ENCODE peak calls at places on chromosomes 13 and 19, in six cellular contexts. M, R, Y, Z, W and E are unnamed samples.

GRCh38 chr13:65310663-65311328 is 1919.3 kb downstream of the PCDH9 start:
- DNase-seq in W (no peak), M (no peak), R (no peak), Z (no peak), Y (no peak), E (no peak)

GRCh38 chr13:31629085-31629785 is 110.1 kb upstream of the RXFP2 start:
- DNase-seq in M (no peak), W (no peak), Z (no peak), Y (no peak), R (peak; percentile 31), E (no peak)

GRCh38 chr13:74683411-74683810 is 549.2 kb upstream of the KLF12 start:
- DNase-seq in Z (no peak), Y (no peak), M (no peak), W (no peak), R (peak; percentile 22), E (no peak)

GRCh38 chr13:51000576-51001260 is 91.1 kb downstream of the RNASEH2B start:
- DNase-seq in R (peak; percentile 59), W (no peak), M (no peak), Z (no peak), Y (no peak), E (peak; percentile 86)

GRCh38 chr13:107678075-107678689 is 537.2 kb downstream of the LIG4 start:
- DNase-seq in R (no peak), Z (no peak), Y (no peak), W (no peak), M (no peak), E (no peak)

GRCh38 chr19:33052352-33052972 is 12.2 kb downstream of the RHPN2 start:
- DNase-seq in Y (peak; percentile 37), W (no peak), Z (no peak), M (no peak), R (peak; percentile 73), E (no peak)

GRCh38 chr19:42068756-42069571 is 1.0 kb downstream of the GRIK5 start:
- DNase-seq in M (no peak), W (no peak), Y (no peak), R (no peak), Z (no peak), E (no peak)

GRCh38 chr19:8423821-8424223 is 10.7 kb downstream of the MARCHF2 start:
- DNase-seq in Y (peak; percentile 89), W (peak; percentile 71), M (peak; percentile 98), R (peak; percentile 99), Z (peak; percentile 51), E (peak; percentile 87)

GRCh38 chr19:2533072-2533425 is 57.1 kb downstream of the GADD45B start:
- DNase-seq in Y (no peak), Z (no peak), M (no peak), W (no peak), R (no peak), E (no peak)

GRCh38 chr13:79282976-79283375 is 123.1 kb downstream of the RBM26 start:
- DNase-seq in M (no peak), Y (no peak), Z (no peak), W (no peak), R (no peak), E (no peak)

GRCh38 chr13:23384111-23384510 is 49.4 kb downstream of the SACS start:
- DNase-seq in Y (no peak), Z (no peak), R (peak; percentile 26), W (no peak), M (no peak), E (no peak)

GRCh38 chr19:11142528-11143171 is 12.9 kb downstream of the SPC24 start:
- DNase-seq in W (peak; percentile 87), Z (peak; percentile 40), R (peak; percentile 98), Y (peak; percentile 95), M (peak; percentile 96), E (peak; percentile 86)

GRCh38 chr13:71525004-71525403 is 342.0 kb downstream of the DACH1 start:
- DNase-seq in Y (no peak), W (no peak), Z (no peak), M (no peak), R (no peak), E (no peak)

GRCh38 chr19:15915109-15915508 is 17.2 kb upstream of the CYP4F2 start:
- DNase-seq in Z (no peak), R (no peak), W (no peak), M (no peak), Y (no peak), E (no peak)

GRCh38 chr19:15913384-15913783 is 15.5 kb upstream of the CYP4F2 start:
- DNase-seq in W (no peak), Y (peak; percentile 13), M (no peak), R (no peak), Z (no peak), E (no peak)

GRCh38 chr19:15911599-15912237 is 13.8 kb upstream of the CYP4F2 start:
- DNase-seq in W (no peak), Z (no peak), R (no peak), Y (peak; percentile 17), M (no peak), E (no peak)

GRCh38 chr19:15919243-15919642 is 15.1 kb downstream of the CYP4F11 start:
- DNase-seq in R (no peak), W (no peak), Z (no peak), M (no peak), Y (no peak), E (no peak)

DNA sequence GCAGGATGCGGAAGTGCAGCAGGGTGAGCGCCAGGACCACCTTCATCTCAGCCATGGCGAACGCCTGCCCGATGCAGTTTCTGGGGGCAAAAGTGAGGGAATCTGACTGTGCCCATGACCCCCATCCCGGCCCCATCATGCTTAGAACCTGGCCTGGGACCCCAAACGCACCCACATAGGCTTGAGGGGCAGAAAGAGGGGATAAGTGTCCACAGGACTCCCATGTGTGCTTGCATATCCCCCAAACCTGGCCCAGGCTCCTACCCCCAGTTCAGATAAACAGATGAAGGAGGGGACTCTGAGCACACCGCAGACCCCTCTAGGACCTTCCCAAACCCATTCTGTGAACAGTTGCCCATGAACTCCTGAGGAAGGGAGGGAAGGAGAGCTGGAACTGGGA is 16.0 kb upstream of the CYP4F2 start:
- DNase-seq in M (no peak), Y (no peak), R (no peak), W (no peak), Z (no peak), E (no peak)
- H3K4me3 ChIP-seq in M (no peak overlapping the region), Y (no peak overlapping the region), R (no peak overlapping the region), W (no peak overlapping the region), Z (no peak overlapping the region), E (no peak overlapping the region)

GRCh38 chr19:48103922-48104321 is 6.7 kb downstream of the PLA2G4C start:
- DNase-seq in Y (no peak), Z (no peak), M (no peak), W (no peak), R (no peak), E (no peak)

DNA sequence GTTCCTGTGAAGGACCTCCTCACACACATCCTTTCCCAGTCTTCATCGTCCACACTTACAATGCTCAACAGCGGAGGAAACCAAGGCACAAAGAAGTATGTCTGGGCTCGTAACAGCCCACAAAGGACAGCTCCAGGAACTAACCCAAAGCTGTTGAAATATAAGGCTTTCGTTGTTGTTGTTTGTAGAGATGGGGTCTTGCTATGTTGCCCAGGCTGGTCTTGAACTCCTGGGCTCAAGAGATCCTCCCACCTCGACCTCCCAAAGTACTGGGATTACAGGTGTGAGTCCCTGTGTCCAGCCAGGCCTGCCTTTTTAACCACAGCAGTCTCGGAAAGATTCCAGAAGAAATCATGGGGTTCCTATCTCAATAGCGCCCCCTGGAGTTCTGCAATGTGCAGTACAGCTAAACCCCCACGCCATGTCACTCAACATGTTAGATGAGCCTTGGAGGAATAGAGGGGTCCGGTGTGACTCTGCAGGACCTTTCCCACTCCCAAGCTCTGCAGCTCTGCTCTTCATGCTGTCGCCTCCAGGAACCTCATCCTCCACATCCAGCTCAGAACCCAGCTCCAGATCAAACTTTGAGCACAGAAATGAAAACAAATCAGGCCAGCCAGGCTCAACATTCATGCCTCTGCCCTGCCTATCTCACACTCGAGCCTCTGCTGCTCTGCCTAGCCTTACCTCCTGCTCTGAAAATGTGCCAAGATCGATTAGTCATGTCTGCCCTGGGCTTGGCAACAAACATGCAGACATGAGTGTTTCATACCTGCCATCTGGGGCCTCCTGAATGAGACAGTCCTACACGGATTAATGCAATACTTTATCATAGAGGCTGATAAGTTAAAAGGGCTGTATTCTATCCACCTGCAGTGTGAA is 7.5 kb downstream of the PLA2G4C start:
- DNase-seq in Y (no peak), R (peak; percentile 68), W (no peak), M (no peak), Z (no peak), E (no peak)
- TF ChIP-seq CTCF in Y (peak; percentile 37), R (peak; percentile 71), W (peak; percentile 73), M (no peak), Z (peak; percentile 60), E (peak; percentile 67)

DNA sequence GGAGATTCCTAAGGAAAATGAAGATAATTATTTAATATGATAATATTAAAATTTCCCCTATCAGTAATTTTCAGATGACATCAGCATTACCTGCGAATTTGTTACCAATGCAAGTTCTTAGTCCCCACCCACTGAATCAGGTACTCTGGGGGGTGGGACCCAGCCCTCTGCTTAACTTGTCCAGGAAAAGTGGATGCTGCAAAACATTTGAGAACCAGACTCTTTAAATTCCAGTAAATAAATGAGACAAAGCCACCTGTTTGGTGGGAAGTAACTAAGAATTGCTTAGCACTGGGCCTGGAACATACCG is 495 bp upstream of the ZNF599 start:
- DNase-seq in W (no peak), M (no peak), Y (no peak), R (no peak), Z (no peak), E (no peak)
- H3K4me3 ChIP-seq in W (peak overlapping the region; percentile 85), M (peak overlapping the region; percentile 80), Y (peak overlapping the region; percentile 66), R (peak overlapping the region; percentile 89), Z (peak overlapping the region; percentile 92), E (peak overlapping the region; percentile 63)

GRCh38 chr19:13198634-13199033 is 48.4 kb downstream of the IER2 start:
- DNase-seq in R (no peak), M (no peak), W (no peak), Z (peak; percentile 41), Y (no peak), E (no peak)

GRCh38 chr19:13190781-13191540 is 40.8 kb downstream of the IER2 start:
- DNase-seq in R (no peak), M (no peak), W (no peak), Z (no peak), Y (peak; percentile 69), E (no peak)

GRCh38 chr19:13195678-13196077 is 45.5 kb downstream of the IER2 start:
- DNase-seq in R (no peak), M (no peak), Z (no peak), W (no peak), Y (peak; percentile 83), E (no peak)
- TF ChIP-seq CTCF in R (no peak), M (no peak), Z (no peak), W (peak; percentile 12), Y (no peak), E (no peak)

GRCh38 chr19:38055040-38055439 is 148.0 kb downstream of the SIPA1L3 start:
- DNase-seq in Y (no peak), M (no peak), R (no peak), Z (no peak), W (no peak), E (no peak)
- H3K4me3 ChIP-seq in Y (no peak overlapping the region), M (no peak overlapping the region), R (no peak overlapping the region), Z (no peak overlapping the region), W (no peak overlapping the region), E (no peak overlapping the region)

DNA sequence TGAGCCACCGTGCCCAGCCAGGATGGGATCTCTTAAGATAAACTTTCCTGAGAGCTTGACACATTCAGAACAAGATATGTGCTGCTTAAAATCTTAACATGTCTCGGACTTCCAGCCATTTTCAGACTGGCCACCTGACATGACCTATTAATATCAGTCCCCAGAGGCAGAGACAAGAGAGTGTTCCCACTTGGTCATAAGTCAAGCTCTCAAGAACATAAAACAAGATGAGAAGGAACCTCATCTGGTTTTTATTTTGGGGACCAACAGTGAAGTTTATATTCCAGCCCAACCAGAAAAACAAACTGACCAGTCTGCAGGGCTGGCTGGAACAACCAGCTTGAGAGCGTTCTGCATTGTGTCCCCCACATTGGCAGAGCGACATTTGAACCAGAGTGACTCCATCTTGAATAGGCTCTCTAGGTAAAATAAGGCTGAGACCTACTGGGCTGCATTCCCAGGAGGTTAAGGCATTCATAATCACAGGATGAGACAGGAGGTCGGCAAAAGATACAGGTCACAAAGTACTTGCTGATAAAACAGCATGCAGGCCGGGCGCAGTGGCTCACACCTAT is 21.8 kb upstream of the PLEKHF1 start:
- DNase-seq in Z (no peak), R (no peak), W (no peak), M (no peak), Y (no peak), E (no peak)
- TF ChIP-seq CTCF in Z (no peak), R (no peak), W (no peak), M (no peak), Y (no peak), E (no peak)